ENCODE peak calls at places on chromosomes 5 and 9, in eight cellular contexts. S, C, G, W, Y, D, V and E are unnamed samples.

GRCh38 chr9:117733465-117733864 is 29.3 kb downstream of the TLR4 start:
- DNase-seq in D (no peak), G (no peak), Y (no peak), S (no peak), W (no peak), C (no peak), V (no peak), E (no peak)

GRCh38 chr5:2864515-2864914 is 113.0 kb upstream of the IRX2 start:
- DNase-seq in W (no peak), Y (no peak), G (no peak), V (no peak), S (peak; percentile 40), C (no peak), D (no peak), E (no peak)

GRCh38 chr5:179699640-179700298 is 1.0 kb downstream of the CANX start:
- DNase-seq in D (peak; percentile 63), G (no peak), Y (no peak), S (peak; percentile 27), V (peak; percentile 58), W (no peak), C (no peak), E (no peak)

GRCh38 chr5:173094012-173094661 is 38.0 kb downstream of the CREBRF start:
- DNase-seq in W (peak; percentile 14), D (peak; percentile 51), V (peak; percentile 87), G (no peak), S (no peak), C (no peak), Y (no peak), E (no peak)

GRCh38 chr9:128913048-128913900 is 7.5 kb upstream of the PHYHD1 start:
- DNase-seq in G (no peak), Y (peak; percentile 53), W (no peak), D (peak; percentile 25), S (no peak), V (no peak), C (no peak), E (no peak)

GRCh38 chr5:74951855-74952254 is 85.7 kb upstream of the FAM169A start:
- DNase-seq in Y (no peak), V (no peak), S (no peak), D (no peak), C (no peak), W (no peak), G (no peak), E (no peak)

GRCh38 chr9:136085815-136086212 is 9.3 kb downstream of the NACC2 start:
- DNase-seq in S (no peak), W (no peak), D (no peak), G (no peak), C (no peak), V (no peak), Y (peak; percentile 87), E (peak; percentile 88)

GRCh38 chr5:103234239-103234975 is 24.2 kb upstream of the MACIR start:
- DNase-seq in W (no peak), Y (no peak), G (no peak), S (no peak), D (peak; percentile 15), C (no peak), V (no peak), E (no peak)

GRCh38 chr9:138053321-138053868 is 175.8 kb downstream of the CACNA1B start:
- DNase-seq in V (no peak), W (no peak), Y (peak; percentile 9), S (peak; percentile 43), D (no peak), C (no peak), G (no peak), E (peak; percentile 23)

GRCh38 chr9:33443504-33444154 is 3.8 kb downstream of the AQP3 start:
- DNase-seq in D (no peak), W (no peak), V (no peak), C (no peak), Y (no peak), G (no peak), S (no peak), E (no peak)

GRCh38 chr5:8829322-8830029 is 716.4 kb downstream of the SEMA5A start:
- DNase-seq in W (peak; percentile 94), D (peak; percentile 99), C (no peak), G (no peak), V (peak; percentile 100), S (peak; percentile 88), Y (no peak), E (no peak)

GRCh38 chr9:90466481-90466880 is 176.1 kb downstream of the DIRAS2 start:
- DNase-seq in G (no peak), C (no peak), S (no peak), W (no peak), Y (no peak), D (no peak), V (no peak), E (no peak)

GRCh38 chr5:110250790-110251189 is 475.7 kb downstream of the TMEM232 start:
- DNase-seq in S (no peak), W (no peak), D (no peak), V (no peak), C (no peak), Y (no peak), G (no peak), E (no peak)

GRCh38 chr9:13378171-13378570 is 98.7 kb upstream of the MPDZ start:
- DNase-seq in Y (no peak), G (no peak), D (no peak), V (no peak), W (no peak), C (no peak), S (no peak), E (no peak)

GRCh38 chr5:103428411-103428871 is 134.1 kb downstream of the NUDT12 start:
- DNase-seq in V (no peak), C (no peak), G (no peak), Y (no peak), W (no peak), D (peak; percentile 71), S (no peak), E (peak; percentile 29)

GRCh38 chr9:113416149-113416726 is 5.7 kb downstream of the C9orf43 start:
- DNase-seq in D (no peak), S (no peak), G (no peak), W (no peak), V (no peak), Y (no peak), C (no peak), E (no peak)

GRCh38 chr9:91421987-91422765 is 1.5 kb downstream of the NFIL3 start:
- DNase-seq in Y (no peak), V (peak; percentile 63), W (no peak), S (peak; percentile 40), D (peak; percentile 63), G (no peak), C (no peak), E (no peak)

GRCh38 chr9:96361668-96362067 is 21.8 kb downstream of the SLC35D2 start:
- DNase-seq in Y (no peak), C (no peak), S (no peak), D (no peak), W (no peak), V (no peak), G (no peak), E (no peak)

GRCh38 chr5:140239939-140240700 is 62.8 kb downstream of the PFDN1 start:
- DNase-seq in W (peak; percentile 20), D (peak; percentile 80), S (peak; percentile 82), V (peak; percentile 69), G (peak; percentile 27), C (peak; percentile 35), Y (peak; percentile 66), E (peak; percentile 76)

GRCh38 chr9:86731511-86731993 is 215.8 kb downstream of the GAS1 start:
- DNase-seq in Y (no peak), V (peak; percentile 76), C (no peak), D (peak; percentile 30), W (no peak), G (no peak), S (no peak), E (no peak)

GRCh38 chr9:34651876-34652602 is at the start of gene IL11RA:
- DNase-seq in C (no peak), Y (peak; percentile 92), G (no peak), V (peak; percentile 88), W (no peak), D (peak; percentile 92), S (peak; percentile 98), E (peak; percentile 81)

GRCh38 chr5:160887780-160888179 is 35.8 kb upstream of the ATP10B start:
- DNase-seq in G (no peak), V (no peak), S (no peak), D (no peak), Y (no peak), C (no peak), W (no peak), E (no peak)

GRCh38 chr5:90930756-90931431 is 372.3 kb downstream of the ADGRV1 start:
- DNase-seq in S (no peak), W (no peak), G (no peak), C (no peak), V (no peak), D (no peak), Y (no peak), E (no peak)

GRCh38 chr9:129665008-129665771 is at the start of gene PRRX2:
- DNase-seq in Y (no peak), W (no peak), C (no peak), D (peak; percentile 50), V (no peak), G (no peak), S (peak; percentile 57), E (no peak)

GRCh38 chr9:75964431-75964830 is 74.0 kb downstream of the PCSK5 start:
- DNase-seq in Y (no peak), S (peak; percentile 48), W (no peak), D (no peak), C (no peak), G (no peak), V (no peak), E (no peak)

GRCh38 chr5:173629628-173630027 is 13.2 kb upstream of the BOD1 start:
- DNase-seq in S (peak; percentile 67), Y (no peak), V (no peak), D (peak; percentile 26), W (no peak), G (no peak), C (no peak), E (no peak)

GRCh38 chr5:124114911-124115310 is 602.9 kb downstream of the CSNK1G3 start:
- DNase-seq in G (no peak), Y (no peak), V (no peak), S (no peak), C (no peak), W (no peak), D (no peak), E (no peak)

GRCh38 chr5:175494271-175495183 is 16.2 kb downstream of the SFXN1 start:
- DNase-seq in C (no peak), S (no peak), G (no peak), W (no peak), Y (no peak), V (peak; percentile 60), D (no peak), E (no peak)

GRCh38 chr9:38527507-38527906 is 92.9 kb downstream of the ANKRD18A start:
- DNase-seq in Y (no peak), V (no peak), C (no peak), G (no peak), S (peak; percentile 2), W (no peak), D (no peak), E (no peak)